ENCODE peak calls at places on chromosomes 1 and 21, in five cellular contexts. Z, T, S, R and D are unnamed samples.

GRCh38 chr1:113534130-113534817 is 144.0 kb downstream of the MAGI3 start:
- DNase-seq in Z (no peak), T (peak), S (peak), R (no peak), D (peak)

GRCh38 chr1:18955442-18956188 is 861 bp downstream of the IFFO2 start:
- DNase-seq in Z (peak), T (peak), S (peak), R (no peak), D (peak)

GRCh38 chr21:14797543-14797942 is 251.4 kb upstream of the SAMSN1 start:
- DNase-seq in Z (no peak), T (no peak), S (no peak), R (no peak), D (no peak)

GRCh38 chr1:35691571-35692220 is 27.0 kb downstream of the C1orf216 start:
- DNase-seq in Z (no peak), T (no peak), S (no peak), R (no peak), D (no peak)

GRCh38 chr1:205241366-205242030 is 13.8 kb downstream of the TMCC2 start:
- DNase-seq in Z (no peak), T (no peak), S (no peak), R (no peak), D (no peak)

GRCh38 chr1:182784556-182785171 is 4.9 kb upstream of the NPL start:
- DNase-seq in Z (peak), T (peak), S (peak), R (peak), D (peak)

GRCh38 chr21:45894107-45894810 is 87.3 kb upstream of the COL6A1 start:
- DNase-seq in Z (peak), T (peak), S (peak), R (peak), D (no peak)

GRCh38 chr1:219563568-219563967 is 49.3 kb downstream of the ZC3H11B start:
- DNase-seq in Z (no peak), T (no peak), S (no peak), R (no peak), D (no peak)

GRCh38 chr1:54229281-54229891 is 29.4 kb downstream of the MRPL37 start:
- DNase-seq in Z (no peak), T (no peak), S (peak), R (no peak), D (no peak)

GRCh38 chr1:200892546-200892945 is 2.2 kb upstream of the INAVA start:
- DNase-seq in Z (no peak), T (no peak), S (no peak), R (no peak), D (no peak)

GRCh38 chr1:25692560-25692959 is 76.0 kb downstream of the MAN1C1 start:
- DNase-seq in Z (peak), T (peak), S (no peak), R (no peak), D (peak)

GRCh38 chr1:25804244-25804963 is 4.4 kb downstream of the SELENON start:
- DNase-seq in Z (no peak), T (peak), S (peak), R (no peak), D (no peak)

GRCh38 chr1:43432171-43432860 is 21.4 kb downstream of the HYI start:
- DNase-seq in Z (no peak), T (no peak), S (no peak), R (no peak), D (no peak)

GRCh38 chr1:209790286-209791193 is 6.2 kb upstream of the C1orf74 start:
- DNase-seq in Z (no peak), T (no peak), S (no peak), R (no peak), D (no peak)

GRCh38 chr1:182056596-182057366 is 4.7 kb downstream of the ZNF648 start:
- DNase-seq in Z (no peak), T (no peak), S (no peak), R (no peak), D (no peak)

GRCh38 chr1:161070737-161071136 is 1.0 kb upstream of the ARHGAP30 start:
- DNase-seq in Z (no peak), T (no peak), S (no peak), R (no peak), D (no peak)

GRCh38 chr1:161069201-161069685 is 448 bp downstream of the ARHGAP30 start:
- DNase-seq in Z (no peak), T (no peak), S (no peak), R (no peak), D (no peak)

GRCh38 chr1:161068306-161069200 is 1.1 kb downstream of the ARHGAP30 start:
- DNase-seq in Z (no peak), T (no peak), S (no peak), R (peak), D (no peak)

GRCh38 chr1:161069731-161070270 is at the start of gene ARHGAP30:
- DNase-seq in Z (no peak), T (no peak), S (no peak), R (peak), D (no peak)

GRCh38 chr1:161066694-161067093 is 3.0 kb downstream of the ARHGAP30 start:
- DNase-seq in Z (no peak), T (no peak), S (no peak), R (no peak), D (no peak)
- H3K4me3 ChIP-seq in Z (no peak), T (no peak), S (no peak), R (no peak), D (no peak)

GRCh38 chr1:236102611-236103010 is 37.7 kb upstream of the NID1 start:
- DNase-seq in Z (no peak), T (no peak), S (no peak), R (no peak), D (no peak)
- H3K4me3 ChIP-seq in Z (no peak), T (no peak), S (no peak), R (no peak), D (no peak)

GRCh38 chr21:19440792-19441494 is 1037.4 kb upstream of the TMPRSS15 start:
- DNase-seq in Z (no peak), T (no peak), S (no peak), R (no peak), D (no peak)
- H3K4me3 ChIP-seq in Z (no peak), T (no peak), S (no peak), R (no peak), D (no peak)

DNA sequence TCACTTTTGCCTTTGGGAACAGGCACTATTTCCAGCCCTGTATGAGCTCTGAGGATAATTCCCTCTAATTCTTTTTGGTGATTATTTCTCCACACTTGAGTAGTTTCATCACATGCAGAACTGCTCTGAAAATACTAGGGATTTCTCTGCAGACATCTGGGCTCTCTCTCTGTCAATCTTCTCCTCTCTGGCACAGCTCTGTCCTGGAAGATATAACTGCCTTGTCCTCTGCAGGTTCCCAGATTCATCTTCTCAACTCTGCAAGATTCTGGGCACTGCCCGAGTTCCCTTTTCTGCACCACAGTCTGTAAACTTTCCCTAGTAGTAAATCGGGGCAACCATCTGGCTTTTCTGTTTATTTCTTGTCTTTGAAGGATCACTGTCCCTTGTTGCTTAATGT is 131.3 kb upstream of the FMN2 start:
- DNase-seq in Z (no peak), T (no peak), S (no peak), R (no peak), D (no peak)
- H3K4me3 ChIP-seq in Z (no peak), T (no peak), S (no peak), R (no peak), D (no peak)

DNA sequence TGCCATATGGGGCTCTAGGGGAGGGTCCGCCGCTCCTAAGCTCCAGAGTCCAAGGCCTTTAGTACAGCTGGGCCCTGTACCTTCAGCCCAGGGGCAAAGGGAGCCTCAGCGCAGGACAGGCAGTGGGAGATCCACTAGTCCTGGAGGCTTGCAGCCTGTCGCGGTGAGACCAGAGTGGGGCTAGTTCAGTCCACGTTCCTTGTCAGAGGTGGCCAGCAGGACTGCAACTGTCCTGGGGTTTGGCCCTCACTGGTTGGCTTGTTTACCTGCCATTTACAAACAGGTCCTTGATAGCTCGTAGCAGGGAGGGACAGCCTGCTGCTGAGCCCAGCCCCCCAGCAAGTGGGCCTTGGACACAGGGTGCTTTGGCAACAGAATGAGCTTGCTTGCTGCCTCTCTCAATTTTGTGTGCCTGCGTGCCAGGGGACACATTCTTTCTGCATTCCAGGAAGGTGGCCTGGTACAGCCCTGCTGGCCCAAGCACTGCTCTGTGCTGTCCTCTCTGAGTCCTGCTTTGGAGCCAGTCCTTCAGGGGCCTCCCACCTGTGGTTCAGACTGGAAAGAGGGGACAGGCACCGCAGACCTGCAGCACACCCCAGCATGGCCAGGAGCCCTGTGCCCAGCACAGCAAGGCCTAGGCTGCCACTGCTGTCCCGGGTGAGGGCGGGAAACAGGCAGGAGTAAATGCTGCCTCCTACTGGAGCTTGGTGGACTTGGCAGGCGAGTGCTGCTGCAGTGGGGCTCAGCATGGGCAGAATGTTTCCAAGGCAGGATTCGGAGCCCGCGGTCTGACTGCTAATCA is 15.2 kb downstream of the H6PD start:
- DNase-seq in Z (no peak), T (peak), S (peak), R (peak), D (peak)
- H3K4me3 ChIP-seq in Z (no peak), T (no peak), S (no peak), R (no peak), D (no peak)

GRCh38 chr1:47444317-47444577 is 6.4 kb downstream of the FOXD2 start:
- DNase-seq in Z (no peak), T (no peak), S (no peak), R (no peak), D (no peak)

GRCh38 chr1:47441450-47442106 is 3.7 kb downstream of the FOXD2 start:
- DNase-seq in Z (no peak), T (no peak), S (no peak), R (no peak), D (no peak)

GRCh38 chr1:47443530-47444316 is 5.9 kb downstream of the FOXD2 start:
- DNase-seq in Z (no peak), T (peak), S (no peak), R (no peak), D (no peak)

GRCh38 chr1:47442202-47442601 is 4.4 kb downstream of the FOXD2 start:
- DNase-seq in Z (no peak), T (no peak), S (no peak), R (no peak), D (no peak)

GRCh38 chr1:47442844-47443529 is 5.1 kb downstream of the FOXD2 start:
- DNase-seq in Z (no peak), T (no peak), S (no peak), R (no peak), D (no peak)
- H3K4me3 ChIP-seq in Z (no peak), T (no peak), S (no peak), R (no peak), D (no peak)

DNA sequence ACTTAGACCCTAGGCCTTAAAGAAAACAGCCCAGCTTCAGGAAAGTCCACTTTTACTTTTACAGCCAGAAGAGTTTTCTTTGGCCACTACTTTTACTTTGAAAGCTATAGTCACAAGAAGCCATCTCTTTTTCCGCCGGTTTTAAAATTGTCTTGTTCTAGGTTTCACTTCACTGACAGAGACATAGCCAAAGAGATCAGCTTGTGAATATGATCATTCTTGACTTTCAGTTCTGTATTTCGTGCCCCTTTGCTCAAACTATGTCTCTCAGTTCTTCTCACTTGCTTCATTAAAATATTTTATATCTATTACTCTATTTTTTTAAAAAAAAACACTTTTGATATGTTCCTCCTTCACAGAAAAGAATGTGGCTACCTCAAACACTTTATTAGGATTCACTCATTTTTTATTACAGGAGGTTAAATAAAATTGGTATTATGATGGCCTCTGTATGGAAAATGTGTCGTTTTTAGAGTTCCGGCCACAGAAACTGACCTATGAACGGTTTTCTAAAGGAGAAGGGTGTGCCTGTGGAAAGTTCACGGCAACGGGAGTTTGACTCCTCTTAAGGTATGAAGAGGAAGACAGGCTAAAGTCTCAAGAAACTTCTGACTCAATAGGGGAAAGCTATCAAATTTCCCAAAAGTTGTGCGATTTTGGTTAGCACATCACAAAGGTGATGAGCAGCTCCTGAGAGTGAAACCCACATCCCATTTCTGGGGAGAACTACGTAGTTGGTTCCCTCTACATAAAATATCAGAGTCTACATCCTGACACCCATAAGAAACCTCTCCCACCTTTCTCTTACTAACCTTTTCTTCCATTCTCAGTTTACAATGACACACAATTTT is 1.2 kb downstream of the MCOLN2 start:
- DNase-seq in Z (no peak), T (no peak), S (no peak), R (no peak), D (no peak)
- H3K4me3 ChIP-seq in Z (no peak), T (no peak), S (no peak), R (no peak), D (no peak)

DNA sequence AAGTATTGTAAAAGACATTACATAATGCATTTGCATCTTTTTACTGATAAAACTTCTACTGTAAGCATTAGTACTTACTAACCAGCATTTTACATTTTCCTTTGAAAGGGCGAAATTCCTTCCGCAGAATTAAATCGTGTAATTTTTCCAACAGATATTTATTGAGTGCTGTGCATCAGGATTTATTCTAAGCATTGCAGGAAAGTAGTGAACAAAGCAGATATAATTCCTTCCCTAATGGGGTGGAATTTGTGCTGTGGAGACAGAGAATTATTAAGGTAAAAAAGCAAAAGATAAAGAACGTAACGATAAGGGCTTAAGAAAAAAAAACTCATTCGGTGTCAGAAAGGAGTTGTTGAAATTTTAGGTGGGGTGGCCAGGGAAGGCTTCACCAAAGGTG is 7.6 kb upstream of the ETS2 start:
- DNase-seq in Z (no peak), T (no peak), S (no peak), R (no peak), D (no peak)
- H3K4me3 ChIP-seq in Z (no peak), T (no peak), S (no peak), R (no peak), D (no peak)

DNA sequence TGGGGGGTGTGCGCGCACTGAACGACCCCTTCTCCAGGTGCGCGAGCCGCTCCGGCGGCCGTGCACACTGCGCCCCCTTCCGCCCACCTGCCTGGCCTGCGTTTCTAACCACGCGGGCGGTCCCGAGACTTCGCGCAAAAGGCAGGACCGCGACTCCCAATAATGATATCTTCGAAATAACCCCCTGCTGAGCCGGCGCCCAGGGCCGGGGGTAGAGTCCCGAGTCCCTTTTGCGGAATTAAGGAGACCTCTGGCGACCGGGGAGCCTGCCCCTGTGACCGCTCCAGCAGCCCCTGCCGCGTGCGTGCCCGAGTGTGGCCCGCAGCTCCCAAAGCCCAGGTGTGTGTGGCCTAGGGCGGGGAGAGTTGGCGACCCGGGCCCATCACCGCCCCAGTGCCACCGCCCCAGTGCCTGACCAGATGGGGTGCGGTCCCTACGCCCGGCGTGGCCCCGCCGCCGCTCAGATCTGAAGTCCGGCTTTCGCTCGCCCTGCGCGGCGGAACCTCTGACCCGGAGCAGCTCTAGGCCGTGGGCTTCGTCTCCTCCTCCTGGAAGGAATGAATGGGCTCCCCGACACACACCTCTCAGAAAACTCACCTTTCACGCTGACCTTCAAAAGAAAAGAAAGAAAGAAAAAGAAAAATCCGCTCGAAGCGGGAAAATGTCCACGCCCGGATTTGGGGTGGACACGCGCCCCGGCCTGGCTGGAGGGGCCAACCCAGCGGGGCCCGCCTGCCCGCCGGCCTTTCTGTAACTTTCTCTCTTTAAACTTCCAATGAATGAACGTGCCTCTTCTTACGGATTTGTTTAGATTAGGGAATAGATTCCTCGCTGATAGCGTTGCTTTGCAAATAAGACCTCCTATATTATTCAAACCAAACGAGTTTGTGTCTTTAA is 5.5 kb upstream of the SIM2 start:
- DNase-seq in Z (peak), T (peak), S (no peak), R (no peak), D (no peak)
- H3K4me3 ChIP-seq in Z (peak), T (peak), S (no peak), R (no peak), D (no peak)